ENCODE peak calls at places on chromosomes 11 and 22, in six cellular contexts. R, L, T, G, W and Y are unnamed samples.

GRCh38 chr22:37560682-37561208 is 465 bp downstream of the CDC42EP1 start:
- DNase-seq in W (no peak), T (peak), G (no peak), L (peak), R (no peak), Y (peak)

GRCh38 chr11:79440451-79441158 is at the start of gene TENM4:
- DNase-seq in G (peak), W (peak), L (peak), T (peak), R (peak), Y (peak)

GRCh38 chr11:46594785-46595184 is 962 bp upstream of the AMBRA1 start:
- DNase-seq in T (no peak), W (no peak), G (no peak), R (no peak), L (no peak), Y (no peak)

GRCh38 chr11:134436781-134437180 is 24.7 kb upstream of the B3GAT1 start:
- DNase-seq in R (no peak), W (no peak), L (no peak), G (no peak), T (no peak), Y (no peak)

GRCh38 chr11:116336540-116336939 is 436.2 kb downstream of the BUD13 start:
- DNase-seq in R (no peak), G (no peak), T (no peak), W (no peak), L (peak), Y (no peak)

GRCh38 chr11:118002010-118002540 is 15.9 kb downstream of the IL10RA start:
- DNase-seq in G (no peak), T (no peak), R (no peak), L (no peak), W (no peak), Y (no peak)

GRCh38 chr11:47971501-47971900 is 8.9 kb upstream of the PTPRJ start:
- DNase-seq in L (no peak), W (no peak), G (no peak), T (no peak), R (no peak), Y (no peak)

GRCh38 chr11:125141686-125142535 is 22.6 kb upstream of the PKNOX2 start:
- DNase-seq in L (peak), G (peak), R (peak), W (peak), T (peak), Y (peak)

GRCh38 chr11:120153221-120153620 is 15.3 kb upstream of the TRIM29 start:
- DNase-seq in L (no peak), R (no peak), T (no peak), W (peak), G (no peak), Y (no peak)

GRCh38 chr11:15276616-15277015 is 161.9 kb downstream of the INSC start:
- DNase-seq in L (no peak), T (peak), G (no peak), R (peak), W (no peak), Y (peak)

GRCh38 chr11:74154621-74155281 is 16.1 kb downstream of the C2CD3 start:
- DNase-seq in W (no peak), R (no peak), T (no peak), L (no peak), G (no peak), Y (peak)

GRCh38 chr22:27768027-27768640 is 33.4 kb downstream of the MN1 start:
- DNase-seq in W (no peak), R (no peak), G (no peak), L (no peak), T (no peak), Y (no peak)

GRCh38 chr11:122769126-122769780 is 69.0 kb upstream of the CRTAM start:
- DNase-seq in T (peak), L (no peak), G (no peak), W (no peak), R (no peak), Y (no peak)

GRCh38 chr11:2086239-2087040 is 52.7 kb downstream of the IGF2 start:
- DNase-seq in W (no peak), L (no peak), G (no peak), T (no peak), R (no peak), Y (no peak)

GRCh38 chr22:47195676-47196492 is 433.4 kb downstream of the TBC1D22A start:
- DNase-seq in W (no peak), R (no peak), G (no peak), L (no peak), T (no peak), Y (no peak)

GRCh38 chr11:110907629-110908028 is 195.4 kb upstream of the ARHGAP20 start:
- DNase-seq in R (no peak), W (peak), G (no peak), L (no peak), T (peak), Y (peak)

GRCh38 chr11:47269829-47270305 is at the start of gene MADD:
- DNase-seq in W (peak), G (no peak), L (peak), R (peak), T (peak), Y (peak)

GRCh38 chr11:122393209-122393850 is 262.2 kb upstream of the UBASH3B start:
- DNase-seq in W (no peak), R (no peak), L (no peak), T (no peak), G (no peak), Y (no peak)

GRCh38 chr22:39454385-39454871 is 2.4 kb upstream of the MGAT3 start:
- DNase-seq in L (peak), R (no peak), W (peak), G (no peak), T (no peak), Y (no peak)

GRCh38 chr11:110716361-110716760 is 4.1 kb upstream of the ARHGAP20 start:
- DNase-seq in L (no peak), W (peak), T (peak), R (no peak), G (no peak), Y (peak)

GRCh38 chr22:39689421-39689820 is 118.9 kb downstream of the CACNA1I start:
- DNase-seq in G (no peak), R (no peak), L (no peak), W (no peak), T (no peak), Y (no peak)

GRCh38 chr11:35632301-35632700 is 14.0 kb downstream of the FJX1 start:
- DNase-seq in T (peak), R (no peak), L (no peak), W (no peak), G (no peak), Y (peak)

GRCh38 chr22:20152464-20152890 is 1.6 kb upstream of the CCDC188 start:
- DNase-seq in W (no peak), L (no peak), R (no peak), G (no peak), T (no peak), Y (no peak)

GRCh38 chr11:44002191-44003093 is 45.3 kb upstream of the ACCSL start:
- DNase-seq in R (no peak), G (peak), L (no peak), W (no peak), T (no peak), Y (no peak)

GRCh38 chr11:30774451-30774850 is 188.3 kb upstream of the MPPED2 start:
- DNase-seq in W (no peak), T (no peak), L (no peak), R (peak), G (no peak), Y (no peak)

GRCh38 chr11:84019576-84020194 is 733.5 kb upstream of the CCDC90B start:
- DNase-seq in T (peak), R (no peak), W (peak), L (no peak), G (no peak), Y (peak)

GRCh38 chr11:104534268-104534667 is 364.0 kb downstream of the CASP12 start:
- DNase-seq in W (no peak), G (no peak), T (peak), L (no peak), R (no peak), Y (peak)

GRCh38 chr22:39954584-39955055 is 5.6 kb upstream of the TMA7B start:
- DNase-seq in G (no peak), R (no peak), T (peak), L (no peak), W (no peak), Y (peak)

GRCh38 chr11:119065369-119065768 is 2.2 kb upstream of the VPS11 start:
- DNase-seq in R (no peak), L (peak), G (no peak), T (peak), W (peak), Y (peak)

GRCh38 chr22:23242473-23243001 is 62.2 kb downstream of the BCR start:
- DNase-seq in L (peak), T (peak), W (no peak), G (peak), R (peak), Y (peak)

GRCh38 chr22:35349704-35350538 is 31.0 kb upstream of the HMOX1 start:
- DNase-seq in L (no peak), T (peak), W (peak), G (no peak), R (no peak), Y (no peak)

GRCh38 chr22:37417264-37417663 is 10.0 kb downstream of the ELFN2 start:
- DNase-seq in L (no peak), T (no peak), G (no peak), W (no peak), R (no peak), Y (no peak)

GRCh38 chr11:111980062-111980461 is 42.9 kb downstream of the DIXDC1 start:
- DNase-seq in L (no peak), T (no peak), G (no peak), R (no peak), W (no peak), Y (no peak)
- H3K9ac ChIP-seq in L (no peak), T (no peak), G (no peak), R (no peak), W (no peak), Y (no peak)

GRCh38 chr11:58631378-58631777 is 8.9 kb downstream of the CNTF start:
- DNase-seq in W (no peak), G (no peak), R (no peak), L (no peak), T (no peak), Y (no peak)
- H4K91ac ChIP-seq in W (no peak), G (no peak), R (no peak), L (no peak), T (no peak), Y (no peak)

GRCh38 chr11:96293109-96293508 is 49.9 kb downstream of the MAML2 start:
- DNase-seq in R (no peak), W (no peak), T (no peak), L (no peak), G (no peak), Y (no peak)

GRCh38 chr11:96292291-96293010 is 50.5 kb downstream of the MAML2 start:
- DNase-seq in L (no peak), R (no peak), T (no peak), G (no peak), W (no peak), Y (no peak)

GRCh38 chr11:96294289-96294688 is 48.7 kb downstream of the MAML2 start:
- DNase-seq in G (no peak), R (no peak), W (no peak), L (no peak), T (no peak), Y (no peak)

GRCh38 chr11:96290631-96291030 is 52.4 kb downstream of the MAML2 start:
- DNase-seq in G (no peak), W (no peak), R (no peak), L (no peak), T (no peak), Y (no peak)

GRCh38 chr11:96293583-96293982 is 49.4 kb downstream of the MAML2 start:
- DNase-seq in R (no peak), T (no peak), L (no peak), G (no peak), W (no peak), Y (no peak)
- H3K9ac ChIP-seq in R (no peak), T (no peak), L (no peak), G (no peak), W (no peak), Y (peak)

GRCh38 chr11:1034456-1035295 is 1.8 kb downstream of the MUC6 start:
- DNase-seq in R (no peak), L (no peak), W (no peak), T (no peak), G (no peak), Y (no peak)

GRCh38 chr11:1035577-1036283 is 788 bp downstream of the MUC6 start:
- DNase-seq in W (no peak), R (no peak), T (no peak), G (no peak), L (no peak), Y (no peak)

GRCh38 chr11:1036931-1037330 is 413 bp upstream of the MUC6 start:
- DNase-seq in L (no peak), W (no peak), G (no peak), T (no peak), R (no peak), Y (no peak)

GRCh38 chr11:1037506-1038055 is 1.1 kb upstream of the MUC6 start:
- DNase-seq in W (no peak), R (no peak), G (no peak), T (no peak), L (no peak), Y (no peak)

GRCh38 chr11:1036303-1036923 is at the start of gene MUC6:
- DNase-seq in W (no peak), G (no peak), T (no peak), R (no peak), L (no peak), Y (no peak)
- H4K91ac ChIP-seq in W (no peak), G (no peak), T (no peak), R (no peak), L (no peak), Y (no peak)

GRCh38 chr11:7561562-7561961 is 47.8 kb downstream of the PPFIBP2 start:
- DNase-seq in G (no peak), T (no peak), R (no peak), L (no peak), W (no peak), Y (no peak)
- H3K9ac ChIP-seq in G (no peak), T (no peak), R (no peak), L (no peak), W (no peak), Y (no peak)

DNA sequence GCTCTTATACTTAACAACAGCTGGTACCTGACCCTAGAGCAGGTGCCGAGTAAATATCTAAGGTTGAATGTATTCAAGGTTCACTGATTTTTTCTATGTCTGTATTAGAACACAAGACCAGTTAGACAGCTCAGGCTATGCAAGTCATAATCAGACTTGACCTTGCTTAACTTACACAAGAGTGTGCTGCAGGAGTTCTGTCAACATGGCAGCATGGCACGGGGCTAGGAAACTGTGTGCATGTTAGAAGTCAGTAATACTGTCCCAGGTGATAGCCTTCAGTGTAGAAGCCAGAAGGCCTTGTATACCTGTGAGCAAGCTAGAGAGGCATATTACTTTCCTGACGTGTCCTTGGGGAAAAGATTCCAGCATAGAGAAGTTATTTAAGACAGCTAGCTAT is 253.1 kb downstream of the FAT3 start:
- DNase-seq in L (no peak), T (no peak), W (no peak), G (no peak), R (no peak), Y (no peak)
- H4K91ac ChIP-seq in L (no peak), T (no peak), W (no peak), G (no peak), R (no peak), Y (no peak)

GRCh38 chr11:131632971-131633370 is 262.6 kb downstream of the NTM start:
- DNase-seq in G (no peak), W (no peak), R (no peak), T (no peak), L (no peak), Y (no peak)
- H3K9ac ChIP-seq in G (no peak), W (no peak), R (no peak), T (no peak), L (no peak), Y (no peak)